ENCODE peak calls at places on chromosome 9, in five cellular contexts. W is breast epithelium, T is psoas muscle, P is lower lobe of right lung, F is coronary artery. Q is an unnamed sample.
A peak's percentile ranks its signal among the peaks of the same experiment; 100 is the strongest.

GRCh38 chr9:133876144-133876543 is 116.0 kb downstream of the VAV2 start:
- DNase-seq in P (no peak), T (no peak), W (no peak), F (no peak), Q (no peak)

GRCh38 chr9:133715295-133715865 is 22.8 kb downstream of the SARDH start:
- DNase-seq in T (no peak), P (no peak), W (no peak), F (no peak), Q (no peak)

GRCh38 chr9:113345693-113346092 is 3.6 kb upstream of the BSPRY start:
- DNase-seq in T (no peak), W (no peak), P (no peak), F (no peak), Q (no peak)

GRCh38 chr9:121645003-121645402 is 6.4 kb upstream of the DAB2IP start:
- DNase-seq in W (no peak), P (no peak), F (no peak), T (no peak), Q (no peak)

GRCh38 chr9:738209-738915 is 103.1 kb upstream of the DMRT1 start:
- DNase-seq in T (peak; percentile 67), P (peak; percentile 50), W (no peak), F (peak; percentile 93), Q (peak; percentile 86)

GRCh38 chr9:133048595-133048994 is 13.2 kb upstream of the CEL start:
- DNase-seq in P (no peak), F (no peak), W (no peak), T (no peak), Q (no peak)

GRCh38 chr9:69667306-69667705 is 4.9 kb downstream of the APBA1 start:
- DNase-seq in T (no peak), P (no peak), W (no peak), F (no peak), Q (no peak)

GRCh38 chr9:74120470-74120869 is 376.7 kb upstream of the RORB start:
- DNase-seq in P (no peak), T (no peak), F (no peak), W (no peak), Q (no peak)

GRCh38 chr9:113452206-113452605 is 11.3 kb upstream of the RGS3 start:
- DNase-seq in P (no peak), T (no peak), F (no peak), W (no peak), Q (no peak)

GRCh38 chr9:79026311-79026710 is 545.5 kb upstream of the TLE4 start:
- DNase-seq in W (no peak), F (no peak), P (no peak), T (no peak), Q (peak; percentile 82)

GRCh38 chr9:4400731-4401130 is 89.5 kb upstream of the SLC1A1 start:
- DNase-seq in F (no peak), P (no peak), T (no peak), W (no peak), Q (no peak)

GRCh38 chr9:10268500-10269485 is 344.0 kb downstream of the PTPRD start:
- DNase-seq in P (no peak), T (no peak), F (no peak), W (no peak), Q (no peak)

GRCh38 chr9:89483592-89484474 is 14.1 kb downstream of the SEMA4D start:
- DNase-seq in T (no peak), F (no peak), W (no peak), P (peak; percentile 60), Q (no peak)

GRCh38 chr9:1231998-1232919 is 182.1 kb downstream of the DMRT2 start:
- DNase-seq in T (peak; percentile 69), W (peak; percentile 73), P (peak; percentile 67), F (no peak), Q (no peak)

GRCh38 chr9:107020040-107020530 is 157.1 kb downstream of the ZNF462 start:
- DNase-seq in F (no peak), P (no peak), W (no peak), T (no peak), Q (peak; percentile 56)

GRCh38 chr9:19689324-19690087 is 99.3 kb downstream of the SLC24A2 start:
- DNase-seq in P (no peak), W (no peak), T (no peak), F (no peak), Q (peak; percentile 0)

GRCh38 chr9:90915693-90916092 is 114.1 kb downstream of the SYK start:
- DNase-seq in T (no peak), W (no peak), P (no peak), F (no peak), Q (no peak)

GRCh38 chr9:16572005-16572727 is 298.3 kb downstream of the BNC2 start:
- DNase-seq in F (no peak), P (no peak), W (no peak), T (no peak), Q (no peak)

GRCh38 chr9:20658677-20659473 is 25.2 kb upstream of the FOCAD start:
- DNase-seq in T (no peak), F (no peak), W (no peak), P (no peak), Q (no peak)

GRCh38 chr9:69476016-69476415 is 151.0 kb downstream of the ENTREP1 start:
- DNase-seq in F (no peak), W (no peak), P (no peak), T (no peak), Q (no peak)

GRCh38 chr9:84169240-84169639 is 171.3 kb downstream of the SLC28A3 start:
- DNase-seq in T (no peak), W (no peak), F (no peak), P (no peak), Q (no peak)

GRCh38 chr9:81559197-81559596 is 130.2 kb downstream of the TLE1 start:
- DNase-seq in W (no peak), T (no peak), P (no peak), F (no peak), Q (no peak)

GRCh38 chr9:81530407-81530810 is 158.9 kb downstream of the TLE1 start:
- DNase-seq in P (no peak), W (no peak), T (no peak), F (no peak), Q (no peak)

GRCh38 chr9:120393386-120394057 is 186.4 kb downstream of the CDK5RAP2 start:
- DNase-seq in F (no peak), P (no peak), T (no peak), W (no peak), Q (no peak)

GRCh38 chr9:5178126-5178805 is 7.2 kb downstream of the INSL6 start:
- DNase-seq in T (no peak), P (no peak), W (no peak), F (no peak), Q (no peak)

GRCh38 chr9:123997665-123998277 is 13.8 kb upstream of the LHX2 start:
- DNase-seq in T (no peak), F (no peak), P (peak; percentile 81), W (no peak), Q (peak; percentile 37)

GRCh38 chr9:2709645-2710101 is 7.6 kb upstream of the KCNV2 start:
- DNase-seq in W (no peak), F (no peak), T (no peak), P (no peak), Q (no peak)

GRCh38 chr9:129489838-129490582 is 130.9 kb downstream of the C9orf50 start:
- DNase-seq in P (no peak), T (no peak), W (no peak), F (no peak), Q (no peak)

GRCh38 chr9:129493714-129494047 is 127.2 kb downstream of the C9orf50 start:
- DNase-seq in F (no peak), W (no peak), T (no peak), P (no peak), Q (no peak)

GRCh38 chr9:129491486-129491855 is 129.4 kb downstream of the C9orf50 start:
- DNase-seq in W (no peak), T (no peak), F (peak; percentile 84), P (peak; percentile 83), Q (no peak)

GRCh38 chr9:129493002-129493713 is 127.7 kb downstream of the C9orf50 start:
- DNase-seq in P (no peak), F (no peak), W (no peak), T (no peak), Q (no peak)

DNA sequence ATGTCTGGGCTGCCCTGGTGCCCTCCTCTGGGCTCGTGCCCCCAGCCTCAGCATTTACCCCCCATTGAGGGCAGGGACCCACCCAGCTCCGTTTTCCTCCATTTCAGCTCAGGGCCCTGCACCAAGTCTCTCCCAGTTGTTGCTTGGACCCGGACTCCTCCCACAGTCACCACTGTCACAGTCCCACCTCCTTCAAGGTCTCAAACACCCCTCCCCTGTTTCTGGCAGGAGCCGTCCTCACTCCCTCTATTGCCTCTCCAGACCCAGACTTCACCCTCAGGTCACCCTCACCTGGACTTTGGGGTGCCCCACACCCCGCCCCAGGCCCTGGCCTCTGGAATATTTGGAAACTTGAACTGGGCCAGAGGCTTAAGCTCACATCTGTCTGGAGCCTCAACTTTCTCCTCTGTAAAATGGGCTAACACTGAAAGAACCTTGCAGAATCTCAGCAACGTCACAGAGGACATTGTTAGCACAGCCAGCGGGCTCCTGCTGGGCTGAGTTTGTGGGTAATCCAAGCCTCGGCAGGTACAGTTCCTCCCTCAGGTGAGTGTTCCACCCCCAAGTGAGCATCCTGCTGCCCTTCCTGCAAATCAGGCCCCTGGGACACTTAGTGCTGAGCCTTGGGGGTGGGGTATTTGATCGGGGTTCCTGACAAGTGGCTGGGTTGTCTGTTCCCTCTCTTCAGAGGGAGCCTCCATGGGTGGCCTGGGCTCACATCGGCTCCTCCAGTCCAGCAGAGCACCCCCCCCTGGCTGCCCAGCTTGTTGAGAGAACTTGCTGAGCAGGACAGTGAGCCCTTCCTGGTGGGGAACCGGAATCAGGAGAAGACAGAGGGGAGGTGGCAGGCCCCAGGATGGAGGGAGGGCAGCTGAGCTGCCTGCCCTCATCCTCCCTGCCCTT is 130.1 kb downstream of the C9orf50 start:
- DNase-seq in T (no peak), P (no peak), F (peak; percentile 84), W (no peak), Q (no peak)
- H3K27ac ChIP-seq in T (peak overlapping the region; percentile 95), P (peak overlapping the region; percentile 99), F (peak overlapping the region; percentile 100), W (peak overlapping the region; percentile 100), Q (no peak overlapping the region)

GRCh38 chr9:125989090-125989501 is 241.9 kb downstream of the PBX3 start:
- DNase-seq in P (peak; percentile 27), F (no peak), T (no peak), W (peak; percentile 48), Q (no peak)
- H3K27ac ChIP-seq in P (no peak overlapping the region), F (no peak overlapping the region), T (no peak overlapping the region), W (no peak overlapping the region), Q (no peak overlapping the region)

DNA sequence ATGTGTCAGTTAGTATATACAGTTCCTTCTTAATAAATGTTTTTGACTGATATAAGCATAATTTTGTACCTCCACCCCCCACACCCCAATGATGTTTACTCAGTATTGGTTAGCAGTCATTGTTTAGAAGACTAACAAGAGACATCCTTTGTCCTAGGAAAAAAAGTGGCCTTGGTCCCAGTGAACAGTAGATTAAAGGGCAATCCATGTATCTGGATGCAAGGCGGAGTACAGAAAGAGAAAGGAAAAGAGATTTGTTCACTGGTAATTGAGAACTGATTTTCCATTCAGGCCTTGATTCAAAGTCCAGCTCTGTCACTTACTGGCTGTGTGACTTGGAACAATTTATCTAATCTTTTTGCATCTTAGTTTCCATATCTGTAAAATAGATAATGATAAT is 4.6 kb downstream of the RALGPS1 start:
- DNase-seq in F (no peak), W (no peak), P (no peak), T (no peak), Q (no peak)
- H3K27ac ChIP-seq in F (no peak overlapping the region), W (no peak overlapping the region), P (no peak overlapping the region), T (no peak overlapping the region), Q (peak overlapping the region; percentile 49)

DNA sequence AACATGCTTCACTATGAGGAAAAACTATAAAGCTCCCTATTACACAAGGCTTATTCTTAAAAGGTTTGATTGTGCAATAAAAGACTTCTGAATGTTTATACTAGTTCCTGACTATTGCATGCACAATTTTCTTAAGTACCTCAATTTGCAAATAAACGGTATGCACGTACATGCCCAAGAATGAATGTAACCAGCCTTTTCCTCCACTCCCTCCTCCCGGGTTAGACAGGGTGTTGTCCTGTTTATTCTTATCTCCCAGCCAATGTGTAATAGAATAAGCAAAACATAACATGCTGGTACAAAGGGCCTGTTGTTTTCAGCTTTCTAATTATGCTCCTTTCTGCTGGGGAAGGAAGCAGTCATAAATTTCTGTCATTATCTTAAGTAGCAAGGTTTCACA is 79.1 kb downstream of the AOPEP start:
- DNase-seq in F (no peak), P (no peak), W (no peak), T (no peak), Q (peak; percentile 99)
- H3K27ac ChIP-seq in F (no peak overlapping the region), P (peak overlapping the region; percentile 81), W (no peak overlapping the region), T (peak overlapping the region; percentile 49), Q (peak overlapping the region; percentile 90)

Q was measured in epithelial cell of prostate.